ENCODE peak calls at places on chromosomes 3 and 15, in seven cellular contexts. C is neural progenitor cell; V is A549; X is BE2C; I is effector memory CD8-positive, alpha-beta T cell; F is astrocyte of the spinal cord; Y is Peyer's patch. L is an unnamed sample.

GRCh38 chr3:18424862-18425640 is at the start of gene SATB1:
- DNase-seq in I (peak), Y (peak), X (peak), F (peak), C (peak), V (no peak), L (no peak)

GRCh38 chr3:47803478-47804025 is 614 bp downstream of the DHX30 start:
- DNase-seq in Y (no peak), X (no peak), F (no peak), C (no peak), V (no peak), I (no peak), L (no peak)

GRCh38 chr3:16143870-16144568 is 30.5 kb upstream of the GALNT15 start:
- DNase-seq in F (no peak), I (no peak), V (no peak), X (no peak), C (no peak), Y (no peak), L (no peak)

GRCh38 chr3:129892486-129892856 is 1.0 kb downstream of the TMCC1 start:
- DNase-seq in I (peak), F (no peak), X (no peak), V (no peak), Y (peak), C (no peak), L (no peak)

GRCh38 chr15:100227781-100228180 is 114.0 kb downstream of the ADAMTS17 start:
- DNase-seq in X (no peak), I (no peak), V (no peak), C (no peak), F (no peak), Y (no peak), L (no peak)

GRCh38 chr3:72123908-72124441 is 339.0 kb upstream of the PROK2 start:
- DNase-seq in X (peak), I (no peak), C (no peak), Y (no peak), V (peak), F (peak), L (peak)

GRCh38 chr15:60814855-60815254 is 335.9 kb upstream of the ICE2 start:
- DNase-seq in V (no peak), Y (no peak), I (no peak), C (no peak), X (no peak), F (no peak), L (no peak)

GRCh38 chr3:12508316-12508715 is 24.0 kb downstream of the TSEN2 start:
- DNase-seq in F (peak), C (no peak), Y (no peak), V (peak), I (no peak), X (no peak), L (peak)

GRCh38 chr3:46705022-46705530 is 3.9 kb downstream of the TMIE start:
- DNase-seq in I (peak), C (peak), F (peak), Y (peak), V (peak), X (peak), L (peak)

GRCh38 chr15:49083471-49084284 is 37.4 kb upstream of the SECISBP2L start:
- DNase-seq in F (no peak), I (no peak), C (no peak), V (no peak), X (no peak), Y (no peak), L (no peak)

GRCh38 chr3:23017800-23018199 is 185.3 kb upstream of the UBE2E2 start:
- DNase-seq in X (no peak), V (no peak), C (no peak), F (peak), Y (no peak), I (no peak), L (no peak)

GRCh38 chr15:78437107-78437761 is 782 bp upstream of the IREB2 start:
- DNase-seq in I (no peak), Y (no peak), V (peak), F (peak), X (no peak), C (peak), L (no peak)

GRCh38 chr15:24916305-24917009 is 38.3 kb upstream of the SNRPN start:
- DNase-seq in V (no peak), F (no peak), X (no peak), Y (no peak), I (peak), C (no peak), L (no peak)

GRCh38 chr15:25939122-25939521 is 76.0 kb upstream of the ATP10A start:
- DNase-seq in Y (peak), F (no peak), X (no peak), V (no peak), I (no peak), C (no peak), L (no peak)

GRCh38 chr3:58391156-58391865 is 42.3 kb downstream of the PDHB start:
- DNase-seq in F (no peak), C (no peak), V (no peak), I (no peak), X (no peak), Y (no peak), L (no peak)

GRCh38 chr3:107943860-107944543 is 146.8 kb downstream of the CD47 start:
- DNase-seq in Y (no peak), X (no peak), C (no peak), I (no peak), V (no peak), F (no peak), L (no peak)

GRCh38 chr3:56795097-56795806 is 6.5 kb downstream of the ARHGEF3 start:
- DNase-seq in C (no peak), V (no peak), X (no peak), I (no peak), F (peak), Y (no peak), L (no peak)

GRCh38 chr3:37718647-37719046 is 143.0 kb upstream of the CTDSPL start:
- DNase-seq in V (no peak), I (no peak), Y (no peak), F (no peak), C (no peak), X (no peak), L (no peak)

GRCh38 chr3:134630506-134630905 is 20.3 kb downstream of the KY start:
- DNase-seq in C (no peak), F (no peak), I (no peak), V (no peak), Y (no peak), X (no peak), L (no peak)

GRCh38 chr15:99507016-99507731 is 58.6 kb upstream of the MEF2A start:
- DNase-seq in C (no peak), F (peak), Y (no peak), V (no peak), X (peak), I (no peak), L (peak)

GRCh38 chr3:14175383-14176037 is 2.9 kb downstream of the XPC start:
- DNase-seq in I (peak), F (peak), X (no peak), V (no peak), C (no peak), Y (peak), L (peak)

GRCh38 chr3:180529778-180530177 is 72.2 kb upstream of the TTC14 start:
- DNase-seq in V (no peak), C (no peak), X (no peak), F (no peak), I (no peak), Y (no peak), L (no peak)

GRCh38 chr3:177830411-177830849 is 633.1 kb upstream of the TBL1XR1 start:
- DNase-seq in F (peak), C (no peak), X (no peak), Y (no peak), V (no peak), I (no peak), L (peak)

GRCh38 chr3:159724627-159725026 is 264.0 kb upstream of the IL12A start:
- DNase-seq in Y (no peak), V (no peak), F (no peak), X (no peak), C (no peak), I (no peak), L (no peak)

GRCh38 chr3:149234671-149235245 is 13.1 kb upstream of the CP start:
- DNase-seq in F (no peak), C (no peak), V (no peak), I (no peak), X (no peak), Y (no peak), L (no peak)